ENCODE peak calls at places on chromosomes 16 and 17, in seven cellular contexts. N is heart right ventricle; L is fibroblast of mammary gland; O is iris pigment epithelial cell; S is substantia nigra; Q is activated CD8-positive, alpha-beta memory T cell treated with anti-CD3 and anti-CD28 coated beads for 4 hours; I is brain microvascular endothelial cell. G is an unnamed sample.
A peak's percentile ranks its signal among the peaks of the same experiment; 100 is the strongest.

GRCh38 chr16:13448346-13448745 is 471.6 kb upstream of the ERCC4 start:
- DNase-seq in N (no peak), L (no peak), O (no peak), S (no peak), Q (no peak), I (no peak), G (no peak)

GRCh38 chr16:29198231-29198630 is 208.3 kb downstream of the NPIPB11 start:
- DNase-seq in N (no peak), L (no peak), O (no peak), S (no peak), Q (no peak), I (no peak), G (no peak)

GRCh38 chr16:57533618-57534336 is 2.6 kb downstream of the CCDC102A start:
- DNase-seq in N (no peak), L (peak; percentile 4), O (no peak), S (no peak), Q (no peak), I (no peak), G (no peak)

GRCh38 chr16:69567031-69567680 is 1.4 kb downstream of the NFAT5 start:
- DNase-seq in N (no peak), L (no peak), O (no peak), S (no peak), Q (no peak), I (peak; percentile 15), G (no peak)

GRCh38 chr17:15467592-15467991 is at the start of gene CDRT4:
- DNase-seq in N (no peak), L (no peak), O (no peak), S (no peak), Q (no peak), I (no peak), G (no peak)

GRCh38 chr17:17079761-17080160 is 37.5 kb downstream of the MPRIP start:
- DNase-seq in N (peak; percentile 40), L (no peak), O (no peak), S (peak; percentile 29), Q (no peak), I (no peak), G (peak; percentile 12)

GRCh38 chr16:89639385-89639784 is 18.1 kb downstream of the CHMP1A start:
- DNase-seq in N (no peak), L (no peak), O (no peak), S (no peak), Q (no peak), I (no peak), G (no peak)

GRCh38 chr16:24838554-24839266 is 7.1 kb upstream of the SLC5A11 start:
- DNase-seq in N (no peak), L (peak; percentile 63), O (peak; percentile 75), S (peak; percentile 49), Q (no peak), I (peak; percentile 60), G (no peak)

GRCh38 chr16:52773026-52773425 is 226.1 kb upstream of the TOX3 start:
- DNase-seq in N (no peak), L (no peak), O (no peak), S (no peak), Q (no peak), I (no peak), G (no peak)

GRCh38 chr16:21159281-21159951 is 942 bp downstream of the LDAF1 start:
- DNase-seq in N (peak; percentile 49), L (no peak), O (peak; percentile 17), S (no peak), Q (no peak), I (no peak), G (peak; percentile 36)

GRCh38 chr16:3158498-3159314 is 23.9 kb downstream of the ZNF213 start:
- DNase-seq in N (peak; percentile 85), L (peak; percentile 85), O (peak; percentile 89), S (no peak), Q (peak; percentile 90), I (peak; percentile 80), G (peak; percentile 63)

GRCh38 chr17:34182036-34182803 is 72.9 kb upstream of the CCL2 start:
- DNase-seq in N (no peak), L (no peak), O (no peak), S (no peak), Q (no peak), I (no peak), G (no peak)

GRCh38 chr17:72404872-72405271 is 284.1 kb downstream of the SOX9 start:
- DNase-seq in N (no peak), L (peak; percentile 72), O (peak; percentile 67), S (no peak), Q (no peak), I (peak; percentile 50), G (no peak)

GRCh38 chr17:66255112-66255511 is 25.9 kb upstream of the APOH start:
- DNase-seq in N (no peak), L (peak; percentile 86), O (peak; percentile 81), S (peak; percentile 0), Q (no peak), I (peak; percentile 63), G (no peak)

GRCh38 chr17:82323514-82324234 is 6.3 kb upstream of the CD7 start:
- DNase-seq in N (peak; percentile 8), L (no peak), O (no peak), S (no peak), Q (no peak), I (no peak), G (peak; percentile 19)

GRCh38 chr16:27520982-27521673 is 28.6 kb downstream of the GTF3C1 start:
- DNase-seq in N (peak; percentile 72), L (no peak), O (peak; percentile 55), S (no peak), Q (no peak), I (peak; percentile 40), G (no peak)

GRCh38 chr17:41734139-41734948 is at the start of gene HAP1:
- DNase-seq in N (no peak), L (no peak), O (peak; percentile 23), S (peak; percentile 21), Q (no peak), I (peak; percentile 13), G (peak; percentile 61)

GRCh38 chr17:80861892-80862291 is 129.7 kb upstream of the CHMP6 start:
- DNase-seq in N (no peak), L (peak; percentile 42), O (peak; percentile 39), S (peak; percentile 51), Q (no peak), I (peak; percentile 52), G (peak; percentile 47)

GRCh38 chr16:89723279-89724250 is 2.2 kb downstream of the ZNF276 start:
- DNase-seq in N (peak; percentile 64), L (peak; percentile 34), O (peak; percentile 34), S (peak; percentile 97), Q (peak; percentile 58), I (no peak), G (no peak)

GRCh38 chr17:8939496-8940334 is 25.8 kb downstream of the PIK3R5 start:
- DNase-seq in N (no peak), L (no peak), O (no peak), S (no peak), Q (no peak), I (no peak), G (no peak)

GRCh38 chr17:2405247-2405926 is 4.5 kb upstream of the MNT start:
- DNase-seq in N (no peak), L (peak; percentile 97), O (peak; percentile 95), S (no peak), Q (no peak), I (peak; percentile 88), G (no peak)

GRCh38 chr17:1344521-1344920 is 55.5 kb downstream of the YWHAE start:
- DNase-seq in N (no peak), L (no peak), O (no peak), S (no peak), Q (no peak), I (no peak), G (no peak)

GRCh38 chr17:75650874-75651273 is 16.1 kb downstream of the RECQL5 start:
- DNase-seq in N (no peak), L (no peak), O (no peak), S (no peak), Q (no peak), I (no peak), G (no peak)

GRCh38 chr16:88988980-88989791 is 12.2 kb upstream of the CBFA2T3 start:
- DNase-seq in N (no peak), L (no peak), O (no peak), S (no peak), Q (no peak), I (no peak), G (peak; percentile 62)

GRCh38 chr17:77449908-77450741 is 309.4 kb downstream of the SEC14L1 start:
- DNase-seq in N (peak; percentile 85), L (peak; percentile 87), O (peak; percentile 63), S (peak; percentile 80), Q (no peak), I (peak; percentile 71), G (peak; percentile 86)

GRCh38 chr17:73267648-73268537 is 6.2 kb upstream of the CPSF4L start:
- DNase-seq in N (no peak), L (no peak), O (no peak), S (peak; percentile 84), Q (no peak), I (no peak), G (no peak)

GRCh38 chr16:80976946-80977345 is 29.7 kb downstream of the CMC2 start:
- DNase-seq in N (no peak), L (no peak), O (peak; percentile 53), S (no peak), Q (no peak), I (no peak), G (no peak)

GRCh38 chr16:26442333-26442732 is 624.4 kb upstream of the C16orf82 start:
- DNase-seq in N (no peak), L (no peak), O (no peak), S (no peak), Q (no peak), I (peak; percentile 1), G (no peak)

GRCh38 chr17:57286372-57287105 is 30.2 kb downstream of the MSI2 start:
- DNase-seq in N (no peak), L (no peak), O (peak; percentile 44), S (no peak), Q (no peak), I (no peak), G (no peak)

GRCh38 chr17:42050360-42051012 is at the start of gene C17orf113:
- DNase-seq in N (peak; percentile 59), L (peak; percentile 6), O (no peak), S (peak; percentile 41), Q (peak; percentile 5), I (peak; percentile 3), G (peak; percentile 80)

GRCh38 chr16:88596477-88596876 is 26.3 kb downstream of the ZC3H18 start:
- DNase-seq in N (no peak), L (peak; percentile 9), O (no peak), S (no peak), Q (no peak), I (no peak), G (no peak)

GRCh38 chr16:49588729-49589384 is 215.3 kb downstream of the C16orf78 start:
- DNase-seq in N (no peak), L (peak; percentile 20), O (peak; percentile 59), S (no peak), Q (no peak), I (peak; percentile 86), G (no peak)

GRCh38 chr17:80327518-80327917 is 66.9 kb downstream of the RNF213 start:
- DNase-seq in N (no peak), L (no peak), O (no peak), S (no peak), Q (no peak), I (no peak), G (no peak)

GRCh38 chr17:45006927-45007461 is 38.9 kb upstream of the C1QL1 start:
- DNase-seq in N (no peak), L (no peak), O (no peak), S (no peak), Q (no peak), I (no peak), G (no peak)

GRCh38 chr17:9237661-9238301 is 216.5 kb downstream of the NTN1 start:
- DNase-seq in N (no peak), L (no peak), O (no peak), S (peak; percentile 23), Q (no peak), I (no peak), G (peak; percentile 44)

GRCh38 chr17:42642377-42642776 is 16.7 kb upstream of the TUBG2 start:
- DNase-seq in N (no peak), L (no peak), O (no peak), S (no peak), Q (no peak), I (no peak), G (peak; percentile 62)

GRCh38 chr17:41126412-41126811 is 2.4 kb upstream of the KRTAP4-12 start:
- DNase-seq in N (no peak), L (no peak), O (no peak), S (no peak), Q (no peak), I (no peak), G (no peak)

GRCh38 chr16:724188-725040 is 1.8 kb downstream of the CCDC78 start:
- DNase-seq in N (peak; percentile 13), L (no peak), O (no peak), S (no peak), Q (no peak), I (no peak), G (no peak)

G was measured in glutamatergic neuron.